ENCODE peak calls at places on chromosome 20, in seven cellular contexts. One of them, this sample, is unnamed.

GRCh38 chr20:17169575-17170136 is 57.2 kb upstream of the PCSK2 start:
- DNase-seq in left lung: no peak
- DNase-seq in IMR-90: no peak
- DNase-seq in mammary epithelial cell: no peak
- DNase-seq in small intestine: peak; percentile 4
- DNase-seq in CD8-positive, alpha-beta memory T cell: no peak
- DNase-seq in iPS DF 6.9: no peak
- DNase-seq in this sample: no peak

GRCh38 chr20:45052698-45053440 is 48.1 kb downstream of the KCNS1 start:
- DNase-seq in iPS DF 6.9: no peak
- DNase-seq in IMR-90: peak; percentile 81
- DNase-seq in small intestine: peak; percentile 30
- DNase-seq in mammary epithelial cell: peak; percentile 71
- DNase-seq in CD8-positive, alpha-beta memory T cell: no peak
- DNase-seq in left lung: no peak
- DNase-seq in this sample: no peak

GRCh38 chr20:56003966-56004365 is 1.4 kb downstream of the CBLN4 start:
- DNase-seq in CD8-positive, alpha-beta memory T cell: no peak
- DNase-seq in mammary epithelial cell: peak; percentile 8
- DNase-seq in iPS DF 6.9: no peak
- DNase-seq in small intestine: no peak
- DNase-seq in IMR-90: no peak
- DNase-seq in left lung: peak; percentile 85
- DNase-seq in this sample: no peak

GRCh38 chr20:46293084-46293483 is 15.2 kb downstream of the CDH22 start:
- DNase-seq in IMR-90: peak; percentile 52
- DNase-seq in CD8-positive, alpha-beta memory T cell: no peak
- DNase-seq in small intestine: no peak
- DNase-seq in mammary epithelial cell: peak; percentile 37
- DNase-seq in left lung: no peak
- DNase-seq in iPS DF 6.9: no peak
- DNase-seq in this sample: no peak

GRCh38 chr20:57482148-57482547 is 42.8 kb downstream of the CTCFL start:
- DNase-seq in mammary epithelial cell: no peak
- DNase-seq in left lung: no peak
- DNase-seq in CD8-positive, alpha-beta memory T cell: no peak
- DNase-seq in iPS DF 6.9: no peak
- DNase-seq in IMR-90: no peak
- DNase-seq in small intestine: no peak
- DNase-seq in this sample: no peak

GRCh38 chr20:19520261-19520660 is 237.8 kb upstream of the RIN2 start:
- DNase-seq in IMR-90: no peak
- DNase-seq in CD8-positive, alpha-beta memory T cell: no peak
- DNase-seq in small intestine: no peak
- DNase-seq in mammary epithelial cell: no peak
- DNase-seq in left lung: no peak
- DNase-seq in iPS DF 6.9: no peak
- DNase-seq in this sample: no peak

GRCh38 chr20:21693322-21693721 is 12.1 kb upstream of the PAX1 start:
- DNase-seq in IMR-90: no peak
- DNase-seq in small intestine: peak; percentile 5
- DNase-seq in iPS DF 6.9: no peak
- DNase-seq in left lung: no peak
- DNase-seq in CD8-positive, alpha-beta memory T cell: no peak
- DNase-seq in mammary epithelial cell: no peak
- DNase-seq in this sample: no peak

GRCh38 chr20:58515240-58516212 is at the start of gene APCDD1L:
- DNase-seq in mammary epithelial cell: peak; percentile 61
- DNase-seq in CD8-positive, alpha-beta memory T cell: no peak
- DNase-seq in iPS DF 6.9: no peak
- DNase-seq in IMR-90: peak; percentile 69
- DNase-seq in left lung: no peak
- DNase-seq in small intestine: no peak
- DNase-seq in this sample: no peak

GRCh38 chr20:59078231-59078630 is 35.6 kb upstream of the PRELID3B start:
- DNase-seq in IMR-90: no peak
- DNase-seq in small intestine: no peak
- DNase-seq in mammary epithelial cell: peak; percentile 7
- DNase-seq in CD8-positive, alpha-beta memory T cell: no peak
- DNase-seq in left lung: no peak
- DNase-seq in iPS DF 6.9: no peak
- DNase-seq in this sample: no peak

GRCh38 chr20:38355161-38356012 is 9.1 kb downstream of the LBP start:
- DNase-seq in CD8-positive, alpha-beta memory T cell: no peak
- DNase-seq in mammary epithelial cell: no peak
- DNase-seq in small intestine: no peak
- DNase-seq in iPS DF 6.9: no peak
- DNase-seq in IMR-90: no peak
- DNase-seq in left lung: no peak
- DNase-seq in this sample: no peak

DNA sequence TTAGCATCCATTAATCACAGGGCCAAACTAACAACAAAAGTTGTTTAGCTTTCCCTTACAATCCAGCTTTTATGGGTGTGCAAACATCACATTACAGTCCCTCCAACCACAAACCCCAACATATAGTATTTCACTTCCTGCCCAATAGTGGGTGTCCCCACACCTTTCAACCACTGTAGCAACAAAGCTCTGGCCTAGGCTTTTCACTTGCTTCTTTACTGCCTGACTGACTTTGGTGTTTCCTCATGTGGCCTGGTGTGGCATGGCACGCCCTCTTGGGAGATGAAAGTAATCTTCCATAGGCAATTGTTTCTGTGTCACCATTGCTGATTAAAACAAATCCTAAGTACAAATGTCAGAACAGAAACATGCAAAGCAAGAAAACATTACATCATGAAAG is 46.3 kb downstream of the MCM8 start:
- DNase-seq in CD8-positive, alpha-beta memory T cell: peak; percentile 31
- DNase-seq in IMR-90: no peak
- DNase-seq in iPS DF 6.9: no peak
- DNase-seq in mammary epithelial cell: no peak
- DNase-seq in small intestine: peak; percentile 71
- DNase-seq in left lung: no peak
- DNase-seq in this sample: no peak
- H3K36me3 ChIP-seq in CD8-positive, alpha-beta memory T cell: no peaks in the 10 kb centered on the region
- H3K36me3 ChIP-seq in IMR-90: peaks cover 2% of the 10 kb centered on the region
- H3K36me3 ChIP-seq in iPS DF 6.9: peaks cover 5% of the 10 kb centered on the region
- H3K36me3 ChIP-seq in mammary epithelial cell: peaks cover 20% of the 10 kb centered on the region
- H3K36me3 ChIP-seq in small intestine: no peaks in the 10 kb centered on the region
- H3K36me3 ChIP-seq in left lung: no peaks in the 10 kb centered on the region
- H3K36me3 ChIP-seq in this sample: peaks cover 22% of the 10 kb centered on the region

GRCh38 chr20:41176711-41177552 is 39.6 kb downstream of the PLCG1 start:
- DNase-seq in small intestine: no peak
- DNase-seq in iPS DF 6.9: no peak
- DNase-seq in CD8-positive, alpha-beta memory T cell: no peak
- DNase-seq in mammary epithelial cell: no peak
- DNase-seq in IMR-90: no peak
- DNase-seq in left lung: no peak
- DNase-seq in this sample: no peak
- H3K4me3 ChIP-seq in small intestine: no peak overlapping the region
- H3K4me3 ChIP-seq in iPS DF 6.9: no peak overlapping the region
- H3K4me3 ChIP-seq in CD8-positive, alpha-beta memory T cell: no peak overlapping the region
- H3K4me3 ChIP-seq in mammary epithelial cell: no peak overlapping the region
- H3K4me3 ChIP-seq in IMR-90: no peak overlapping the region
- H3K4me3 ChIP-seq in left lung: no peak overlapping the region
- H3K4me3 ChIP-seq in this sample: no peak overlapping the region

GRCh38 chr20:43463864-43464785 is 6.4 kb downstream of the SRSF6 start:
- DNase-seq in iPS DF 6.9: no peak
- DNase-seq in mammary epithelial cell: no peak
- DNase-seq in IMR-90: no peak
- DNase-seq in left lung: no peak
- DNase-seq in CD8-positive, alpha-beta memory T cell: no peak
- DNase-seq in small intestine: no peak
- DNase-seq in this sample: no peak
- H3K36me3 ChIP-seq in iPS DF 6.9: peaks cover 25% of the 10 kb centered on the region
- H3K36me3 ChIP-seq in mammary epithelial cell: peaks cover 61% of the 10 kb centered on the region
- H3K36me3 ChIP-seq in IMR-90: peaks cover 63% of the 10 kb centered on the region
- H3K36me3 ChIP-seq in left lung: no peaks in the 10 kb centered on the region
- H3K36me3 ChIP-seq in CD8-positive, alpha-beta memory T cell: peaks cover 54% of the 10 kb centered on the region
- H3K36me3 ChIP-seq in small intestine: peaks cover 37% of the 10 kb centered on the region
- H3K36me3 ChIP-seq in this sample: peaks cover 80% of the 10 kb centered on the region

GRCh38 chr20:48797275-48797825 is 30.4 kb downstream of the PREX1 start:
- DNase-seq in left lung: peak; percentile 83
- DNase-seq in CD8-positive, alpha-beta memory T cell: no peak
- DNase-seq in IMR-90: no peak
- DNase-seq in small intestine: no peak
- DNase-seq in mammary epithelial cell: no peak
- DNase-seq in iPS DF 6.9: no peak
- DNase-seq in this sample: peak; percentile 80
- H3K4me3 ChIP-seq in left lung: no peak overlapping the region
- H3K4me3 ChIP-seq in CD8-positive, alpha-beta memory T cell: no peak overlapping the region
- H3K4me3 ChIP-seq in IMR-90: no peak overlapping the region
- H3K4me3 ChIP-seq in small intestine: no peak overlapping the region
- H3K4me3 ChIP-seq in mammary epithelial cell: no peak overlapping the region
- H3K4me3 ChIP-seq in iPS DF 6.9: no peak overlapping the region
- H3K4me3 ChIP-seq in this sample: no peak overlapping the region

DNA sequence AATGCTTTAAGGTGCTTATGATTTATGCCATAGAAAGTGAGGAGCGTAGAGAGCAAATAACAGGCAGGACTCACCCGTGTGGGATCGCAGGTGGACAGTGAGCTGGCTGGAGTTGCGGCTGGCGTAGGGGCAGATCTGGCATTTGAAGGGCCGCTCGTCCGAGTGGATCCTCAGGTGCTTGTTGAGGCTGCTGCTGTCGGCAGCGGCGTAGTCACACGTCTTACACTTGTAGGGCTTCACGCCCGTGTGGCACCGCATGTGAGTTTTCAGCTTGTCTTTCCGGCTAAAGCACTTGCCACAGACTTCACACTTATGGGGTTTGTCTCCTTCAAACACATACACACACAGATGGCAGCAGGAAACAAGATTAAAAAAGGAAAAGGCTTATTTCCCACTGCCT is 31.5 kb downstream of the ZFP64 start:
- DNase-seq in iPS DF 6.9: no peak
- DNase-seq in IMR-90: no peak
- DNase-seq in CD8-positive, alpha-beta memory T cell: no peak
- DNase-seq in small intestine: no peak
- DNase-seq in mammary epithelial cell: no peak
- DNase-seq in left lung: no peak
- DNase-seq in this sample: no peak
- H3K36me3 ChIP-seq in iPS DF 6.9: peaks cover 2% of the 10 kb centered on the region
- H3K36me3 ChIP-seq in IMR-90: peaks cover 39% of the 10 kb centered on the region
- H3K36me3 ChIP-seq in CD8-positive, alpha-beta memory T cell: peaks cover 38% of the 10 kb centered on the region
- H3K36me3 ChIP-seq in small intestine: peaks cover 15% of the 10 kb centered on the region
- H3K36me3 ChIP-seq in mammary epithelial cell: peaks cover 19% of the 10 kb centered on the region
- H3K36me3 ChIP-seq in left lung: peaks cover 3% of the 10 kb centered on the region
- H3K36me3 ChIP-seq in this sample: peaks cover 94% of the 10 kb centered on the region